ENCODE peak calls at places on chromosome 1, in six cellular contexts. M, F, H, N, O and J are unnamed samples.
A peak's percentile ranks its signal among the peaks of the same experiment; 100 is the strongest.

GRCh38 chr1:233016798-233017197 is 66.4 kb downstream of the NTPCR start:
- DNase-seq in O (no peak), F (no peak), N (no peak), H (no peak), M (peak; percentile 25), J (no peak)

GRCh38 chr1:86382878-86383277 is 13.2 kb downstream of the ODF2L start:
- DNase-seq in N (no peak), H (no peak), F (no peak), O (no peak), M (peak; percentile 20), J (no peak)

GRCh38 chr1:2232916-2233438 is 4.9 kb downstream of the SKI start:
- DNase-seq in M (peak; percentile 26), F (no peak), H (no peak), O (no peak), N (no peak), J (no peak)

GRCh38 chr1:66556161-66556611 is 22.2 kb downstream of the SGIP1 start:
- DNase-seq in H (no peak), O (no peak), F (no peak), M (no peak), N (no peak), J (no peak)

GRCh38 chr1:237244778-237245177 is 202.8 kb downstream of the RYR2 start:
- DNase-seq in N (no peak), M (no peak), O (no peak), H (no peak), F (no peak), J (no peak)

GRCh38 chr1:160400284-160400645 is at the start of gene VANGL2:
- DNase-seq in M (peak; percentile 39), N (peak; percentile 29), F (no peak), O (peak; percentile 93), H (no peak), J (no peak)

GRCh38 chr1:205458777-205459566 is 3.1 kb upstream of the BLACAT1 start:
- DNase-seq in F (no peak), N (peak; percentile 52), H (no peak), O (no peak), M (peak; percentile 69), J (no peak)

GRCh38 chr1:185819798-185820197 is 85.6 kb downstream of the HMCN1 start:
- DNase-seq in O (no peak), N (no peak), F (no peak), M (no peak), H (no peak), J (no peak)